ENCODE peak calls at places on chromosomes 2 and 18, in seven cellular contexts. Z, X, F, M, I, A and P are unnamed samples.

GRCh38 chr18:55338955-55339662 is 248.9 kb downstream of the TCF4 start:
- DNase-seq in Z (no peak), X (peak), F (peak), M (peak), I (no peak), A (peak), P (no peak)

GRCh38 chr2:187429989-187430388 is 18.1 kb downstream of the CALCRL start:
- DNase-seq in Z (peak), X (peak), F (peak), M (peak), I (no peak), A (no peak), P (peak)

GRCh38 chr2:104685591-104685990 is 168.3 kb upstream of the POU3F3 start:
- DNase-seq in Z (peak), X (no peak), F (no peak), M (no peak), I (no peak), A (no peak), P (no peak)

GRCh38 chr2:176997074-176997791 is 215.4 kb upstream of the HNRNPA3 start:
- DNase-seq in Z (peak), X (peak), F (peak), M (peak), I (peak), A (no peak), P (peak)

GRCh38 chr2:127486247-127486912 is 39.9 kb downstream of the IWS1 start:
- DNase-seq in Z (no peak), X (peak), F (no peak), M (no peak), I (no peak), A (no peak), P (no peak)

GRCh38 chr18:78634061-78634696 is 345.4 kb upstream of the SALL3 start:
- DNase-seq in Z (no peak), X (no peak), F (no peak), M (no peak), I (no peak), A (no peak), P (no peak)

GRCh38 chr18:6885992-6886823 is 156.7 kb downstream of the ARHGAP28 start:
- DNase-seq in Z (peak), X (peak), F (peak), M (peak), I (no peak), A (peak), P (peak)

GRCh38 chr18:79760881-79761280 is 36.9 kb upstream of the KCNG2 start:
- DNase-seq in Z (no peak), X (no peak), F (no peak), M (no peak), I (no peak), A (no peak), P (no peak)

GRCh38 chr2:129713337-129713736 is 266.1 kb upstream of the RAB6C start:
- DNase-seq in Z (no peak), X (no peak), F (no peak), M (no peak), I (no peak), A (no peak), P (no peak)

GRCh38 chr2:30915485-30915884 is 108.2 kb upstream of the CAPN13 start:
- DNase-seq in Z (peak), X (peak), F (no peak), M (no peak), I (no peak), A (peak), P (peak)

DNA sequence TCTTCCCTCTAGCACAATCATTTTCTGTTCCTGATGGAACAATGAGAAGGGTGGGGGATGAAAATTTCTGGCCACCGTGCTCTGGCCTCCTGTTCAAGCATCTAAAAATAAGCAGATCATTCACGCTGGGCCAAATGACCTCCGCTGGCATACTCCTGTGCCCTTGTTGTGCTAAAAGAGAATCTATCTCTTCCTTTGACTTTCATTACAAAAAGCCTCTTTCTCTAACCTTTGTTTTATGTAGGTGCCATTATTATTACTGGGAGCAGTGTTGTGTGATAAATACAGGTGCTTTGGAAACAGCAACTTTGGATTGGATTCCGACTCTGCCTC is 44.6 kb upstream of the B3GNT2 start:
- DNase-seq in Z (no peak), X (no peak), F (no peak), M (no peak), I (no peak), A (no peak), P (no peak)
- TF ChIP-seq EZH2 in Z (no peak), X (no peak), F (no peak), M (no peak), I (no peak), A (no peak), P (no peak)

DNA sequence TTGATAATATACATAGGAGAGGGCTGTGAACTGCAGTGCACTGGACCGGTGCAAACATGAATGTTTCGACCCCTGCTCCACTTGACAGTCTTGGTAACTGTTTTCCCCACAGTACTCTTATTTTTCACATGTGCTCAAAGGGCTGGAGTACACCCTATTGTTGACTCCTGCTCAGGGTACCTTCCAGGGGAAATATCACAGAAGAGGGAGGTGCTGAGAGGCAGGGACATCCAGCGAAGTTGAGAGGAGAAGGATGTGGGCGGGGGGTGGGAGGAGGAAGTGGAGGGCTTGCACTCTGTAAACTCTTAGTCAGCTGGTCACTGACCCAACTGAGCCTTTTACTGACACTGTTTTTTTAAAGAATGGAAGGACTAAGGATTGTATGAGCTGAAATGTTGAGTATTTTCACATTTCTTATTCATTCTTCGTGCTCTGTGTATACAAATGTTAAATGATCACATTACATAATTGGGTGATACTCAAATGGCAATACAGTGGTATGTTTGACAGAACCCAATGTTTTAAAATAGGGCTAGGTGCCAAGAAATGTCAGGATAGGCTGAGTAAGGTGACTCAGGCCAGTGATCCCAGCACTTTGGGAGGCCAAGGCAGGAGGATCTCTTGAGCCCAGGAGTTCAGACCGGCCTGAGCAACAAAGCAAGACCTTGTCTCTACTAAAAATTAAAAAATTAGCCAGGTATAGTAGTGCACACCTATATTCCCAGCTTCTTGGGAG is 10.0 kb downstream of the INPP4A start:
- DNase-seq in Z (peak), X (peak), F (peak), M (peak), I (no peak), A (peak), P (no peak)
- H3K4me3 ChIP-seq in Z (no peak), X (no peak), F (no peak), M (no peak), I (peak), A (peak), P (no peak)

GRCh38 chr2:218149865-218150264 is 16.9 kb downstream of the CXCR1 start:
- DNase-seq in Z (no peak), X (no peak), F (no peak), M (no peak), I (peak), A (no peak), P (no peak)

GRCh38 chr2:218155953-218156479 is 10.7 kb downstream of the CXCR1 start:
- DNase-seq in Z (no peak), X (no peak), F (no peak), M (no peak), I (no peak), A (no peak), P (no peak)

GRCh38 chr2:218152172-218152571 is 14.6 kb downstream of the CXCR1 start:
- DNase-seq in Z (peak), X (no peak), F (no peak), M (no peak), I (no peak), A (no peak), P (peak)

GRCh38 chr2:218149098-218149497 is 17.7 kb downstream of the CXCR1 start:
- DNase-seq in Z (no peak), X (no peak), F (no peak), M (no peak), I (no peak), A (no peak), P (no peak)

GRCh38 chr2:218152777-218153176 is 14.0 kb downstream of the CXCR1 start:
- DNase-seq in Z (peak), X (no peak), F (no peak), M (no peak), I (no peak), A (no peak), P (peak)
- TF ChIP-seq EZH2 in Z (no peak), X (no peak), F (no peak), M (no peak), I (no peak), A (no peak), P (no peak)

GRCh38 chr2:174337337-174338154 is 2.8 kb downstream of the SP9 start:
- DNase-seq in Z (no peak), X (no peak), F (peak), M (peak), I (no peak), A (peak), P (peak)
- H3K4me3 ChIP-seq in Z (no peak), X (no peak), F (no peak), M (peak), I (peak), A (peak), P (peak)

GRCh38 chr2:222311321-222311977 is 12.7 kb upstream of the PAX3 start:
- DNase-seq in Z (no peak), X (no peak), F (no peak), M (no peak), I (no peak), A (peak), P (no peak)
- TF ChIP-seq EZH2 in Z (no peak), X (peak), F (peak), M (peak), I (no peak), A (peak), P (no peak)

DNA sequence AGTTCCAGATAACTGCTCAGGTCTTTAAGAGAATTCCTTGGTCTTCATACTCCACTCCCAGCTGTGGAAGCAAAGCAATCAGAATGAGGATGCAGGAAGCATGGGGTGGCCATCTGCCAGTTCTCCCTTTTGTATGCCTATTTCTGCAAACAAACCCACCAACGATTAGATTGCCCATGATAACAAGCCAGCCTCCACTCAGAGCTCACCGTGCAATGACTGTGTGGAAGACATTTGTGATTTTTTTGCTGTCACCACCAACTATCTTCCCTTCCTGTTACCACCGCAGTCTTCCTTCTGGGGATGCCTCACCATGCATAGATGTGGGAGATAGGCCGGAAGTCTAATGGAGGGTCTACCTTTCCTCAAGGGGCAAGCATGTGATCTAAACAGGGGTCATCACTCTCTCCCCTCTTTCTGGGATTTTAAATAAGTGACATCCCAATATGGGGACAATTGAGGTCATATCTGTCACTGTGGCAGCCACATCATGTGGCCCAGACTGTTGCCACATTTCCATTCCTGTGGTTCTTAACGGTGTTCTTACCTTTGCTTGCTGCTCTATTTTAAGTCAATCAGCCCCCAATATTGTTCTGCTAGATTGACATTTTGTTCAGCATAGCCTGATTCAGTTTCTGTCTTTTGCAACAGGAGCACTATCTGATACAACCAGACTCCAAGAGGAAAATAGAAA is 4.4 kb downstream of the AFF3 start:
- DNase-seq in Z (no peak), X (no peak), F (no peak), M (no peak), I (no peak), A (no peak), P (no peak)
- H3K4me3 ChIP-seq in Z (no peak), X (no peak), F (no peak), M (no peak), I (no peak), A (no peak), P (no peak)

DNA sequence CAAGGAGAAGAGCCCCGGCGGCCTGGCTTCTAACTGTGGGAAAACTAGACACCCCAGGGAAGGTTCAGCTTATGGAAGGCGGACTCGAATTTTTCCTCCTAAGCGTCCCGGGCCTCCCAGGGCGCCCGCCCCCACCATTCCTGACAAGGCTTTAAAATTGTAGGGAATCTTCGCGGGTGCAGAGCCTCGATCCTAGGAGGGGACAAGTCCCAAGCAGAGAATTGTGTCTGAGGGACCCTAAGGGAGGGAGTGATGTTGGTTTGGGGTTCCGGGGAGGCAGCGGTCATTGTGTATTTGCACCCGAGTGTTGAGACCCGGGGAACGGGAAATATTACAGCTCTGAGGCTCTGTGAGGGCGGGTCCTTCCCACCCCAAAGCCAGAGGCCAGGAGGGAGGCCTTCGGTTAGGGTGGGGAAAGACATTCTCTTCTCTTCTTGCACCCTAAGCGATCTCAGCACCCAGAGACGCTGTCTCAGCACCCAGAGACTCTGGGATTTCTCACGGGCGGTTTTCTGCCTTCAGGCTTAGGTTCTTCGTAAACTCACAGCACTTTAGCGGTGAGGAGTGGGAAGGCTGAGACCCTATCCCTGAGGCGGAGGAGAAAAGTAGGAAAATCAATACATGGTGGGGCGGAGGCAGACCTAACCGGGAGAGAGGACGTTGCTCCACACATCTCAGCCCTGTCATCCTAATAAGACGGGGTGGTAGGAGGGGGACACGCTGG is 7.6 kb downstream of the OSR1 start:
- DNase-seq in Z (no peak), X (no peak), F (no peak), M (no peak), I (no peak), A (no peak), P (no peak)
- TF ChIP-seq EZH2 in Z (no peak), X (no peak), F (no peak), M (peak), I (no peak), A (peak), P (no peak)

GRCh38 chr18:456361-456821 is 44.1 kb downstream of the COLEC12 start:
- DNase-seq in Z (no peak), X (peak), F (peak), M (no peak), I (no peak), A (no peak), P (no peak)
- H3K4me3 ChIP-seq in Z (no peak), X (peak), F (peak), M (no peak), I (no peak), A (no peak), P (no peak)

DNA sequence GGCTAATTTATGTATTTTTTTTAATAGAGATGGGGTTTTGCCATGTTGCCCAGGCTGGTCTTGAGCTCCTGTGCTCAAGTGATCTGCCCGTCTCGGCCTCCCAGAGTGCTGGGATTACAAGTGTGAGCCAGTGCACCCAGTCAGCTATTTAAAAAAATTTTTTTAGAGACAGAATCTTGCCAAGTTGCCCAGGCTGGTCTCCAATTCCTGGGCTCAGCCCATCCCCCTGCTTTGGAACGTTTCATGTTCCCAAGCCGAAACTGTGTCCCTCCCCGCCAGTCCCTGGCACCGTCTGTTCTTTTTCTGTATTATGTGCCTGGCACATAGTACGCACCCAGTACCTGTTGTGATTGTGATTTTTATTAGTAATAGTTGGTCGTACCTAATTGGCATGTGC is 63.1 kb upstream of the MGAT5 start:
- DNase-seq in Z (no peak), X (no peak), F (no peak), M (no peak), I (no peak), A (no peak), P (no peak)
- TF ChIP-seq EZH2 in Z (no peak), X (no peak), F (no peak), M (no peak), I (no peak), A (no peak), P (no peak)